ENCODE peak calls at places on chromosome 11, in six cellular contexts. W is WTC11, G is A549, Q is HepG2, H is endothelial cell of umbilical vein, D is H1. L is an unnamed sample.

GRCh38 chr11:64448599-64449380 is 89.8 kb downstream of the RPS6KA4 start:
- DNase-seq in H (peak), G (peak), D (peak), W (peak), Q (peak), L (peak)

GRCh38 chr11:84036664-84037194 is 750.6 kb upstream of the CCDC90B start:
- DNase-seq in H (no peak), G (no peak), Q (no peak), D (no peak), W (no peak), L (no peak)

GRCh38 chr11:123302751-123303195 is 107.7 kb upstream of the CLMP start:
- DNase-seq in Q (no peak), G (peak), D (no peak), W (no peak), H (no peak), L (no peak)

GRCh38 chr11:73359341-73359740 is 16.9 kb upstream of the RELT start:
- DNase-seq in G (no peak), D (no peak), Q (no peak), W (no peak), H (no peak), L (no peak)

GRCh38 chr11:67510023-67510345 is 2.0 kb upstream of the CDK2AP2 start:
- DNase-seq in D (no peak), H (no peak), Q (no peak), G (no peak), W (no peak), L (no peak)

GRCh38 chr11:39668640-39669039 is 1790.8 kb downstream of the LRRC4C start:
- DNase-seq in H (no peak), G (no peak), D (no peak), Q (no peak), W (no peak), L (no peak)

GRCh38 chr11:131809203-131809948 is 439.0 kb downstream of the NTM start:
- DNase-seq in G (no peak), Q (no peak), H (no peak), D (no peak), W (no peak), L (no peak)

GRCh38 chr11:64334764-64335741 is 5.0 kb upstream of the CCDC88B start:
- DNase-seq in H (peak), W (no peak), Q (peak), D (no peak), G (peak), L (peak)

GRCh38 chr11:130249371-130249770 is 65.3 kb downstream of the ZBTB44 start:
- DNase-seq in G (no peak), H (no peak), D (no peak), W (no peak), Q (no peak), L (no peak)

GRCh38 chr11:45894555-45895247 is 9.2 kb downstream of the MAPK8IP1 start:
- DNase-seq in D (no peak), Q (no peak), G (no peak), W (no peak), H (no peak), L (no peak)

GRCh38 chr11:88352139-88352538 is 14.6 kb upstream of the CTSC start:
- DNase-seq in Q (no peak), W (no peak), D (no peak), H (peak), G (no peak), L (no peak)

GRCh38 chr11:93939084-93939780 is 81.9 kb upstream of the HEPHL1 start:
- DNase-seq in H (no peak), G (no peak), D (no peak), W (no peak), Q (no peak), L (no peak)

GRCh38 chr11:118341749-118342489 is 586 bp downstream of the CD3D start:
- DNase-seq in D (no peak), Q (peak), H (no peak), G (no peak), W (no peak), L (no peak)

GRCh38 chr11:125952559-125952958 is 6.7 kb downstream of the VSIG10L2 start:
- DNase-seq in Q (no peak), H (no peak), W (no peak), D (no peak), G (no peak), L (no peak)

GRCh38 chr11:63620928-63621539 is 6.8 kb upstream of the PLAAT3 start:
- DNase-seq in Q (no peak), W (no peak), H (no peak), D (peak), G (no peak), L (no peak)

GRCh38 chr11:71462726-71463125 is 9.7 kb downstream of the NADSYN1 start:
- DNase-seq in Q (no peak), D (no peak), G (no peak), H (no peak), W (no peak), L (no peak)

GRCh38 chr11:65396769-65397745 is 10.6 kb downstream of the FRMD8 start:
- DNase-seq in D (no peak), H (no peak), W (no peak), G (no peak), Q (no peak), L (no peak)

GRCh38 chr11:126282361-126282741 is 542 bp upstream of the TIRAP start:
- DNase-seq in D (peak), H (no peak), W (peak), Q (peak), G (no peak), L (peak)

GRCh38 chr11:111782109-111782784 is 16.1 kb upstream of the PPP2R1B start:
- DNase-seq in Q (no peak), G (no peak), D (no peak), W (no peak), H (peak), L (no peak)

GRCh38 chr11:14981507-14981906 is 9.4 kb upstream of the CALCA start:
- DNase-seq in G (no peak), D (no peak), W (no peak), Q (no peak), H (no peak), L (no peak)

GRCh38 chr11:32115406-32115805 is 24.5 kb downstream of the RCN1 start:
- DNase-seq in Q (no peak), D (no peak), G (no peak), W (no peak), H (no peak), L (no peak)

GRCh38 chr11:103880968-103881367 is 155.5 kb upstream of the DDI1 start:
- DNase-seq in Q (no peak), D (no peak), W (no peak), H (no peak), G (no peak), L (no peak)

GRCh38 chr11:75468534-75469340 is 35.7 kb upstream of the KLHL35 start:
- DNase-seq in Q (no peak), W (no peak), D (no peak), H (peak), G (no peak), L (peak)

GRCh38 chr11:46315783-46316563 is 31.3 kb upstream of the DGKZ start:
- DNase-seq in G (no peak), Q (no peak), H (no peak), D (no peak), W (no peak), L (no peak)

GRCh38 chr11:44909557-44909956 is 41.1 kb downstream of the TP53I11 start:
- DNase-seq in D (no peak), Q (no peak), W (no peak), G (no peak), H (no peak), L (no peak)

GRCh38 chr11:110079726-110080125 is 13.5 kb upstream of the ZC3H12C start:
- DNase-seq in H (no peak), D (no peak), W (no peak), Q (no peak), G (no peak), L (no peak)

GRCh38 chr11:118921929-118922744 is 3.6 kb downstream of the BCL9L start:
- DNase-seq in Q (peak), G (peak), D (peak), W (peak), H (peak), L (no peak)

GRCh38 chr11:70226967-70227366 is 23.9 kb downstream of the FADD start:
- DNase-seq in D (peak), G (no peak), H (no peak), W (peak), Q (no peak), L (peak)

GRCh38 chr11:93842034-93842433 is 8.4 kb downstream of the VSTM5 start:
- DNase-seq in H (no peak), D (no peak), W (no peak), G (no peak), Q (no peak), L (no peak)

GRCh38 chr11:58796333-58797049 is 48.0 kb downstream of the GLYATL2 start:
- DNase-seq in H (no peak), G (no peak), W (peak), D (no peak), Q (no peak), L (no peak)

GRCh38 chr11:114478768-114479167 is 39.5 kb downstream of the REXO2 start:
- DNase-seq in H (no peak), Q (peak), D (no peak), G (no peak), W (no peak), L (no peak)

GRCh38 chr11:58629857-58630256 is 7.4 kb downstream of the CNTF start:
- DNase-seq in D (no peak), Q (peak), G (peak), H (peak), W (no peak), L (peak)

GRCh38 chr11:68128682-68129327 is 7.6 kb upstream of the CHKA start:
- DNase-seq in H (peak), G (no peak), W (peak), D (no peak), Q (peak), L (peak)

GRCh38 chr11:47403135-47403534 is 5.3 kb upstream of the SLC39A13 start:
- DNase-seq in D (no peak), W (no peak), G (no peak), H (no peak), Q (no peak), L (no peak)
- TF ChIP-seq JUN in D (no peak), W (no peak), G (no peak), H (no peak), Q (no peak), L (no peak)

GRCh38 chr11:5929984-5930383 is 12.1 kb upstream of the OR56A3 start:
- DNase-seq in W (no peak), D (no peak), Q (no peak), H (no peak), G (no peak), L (no peak)
- TF ChIP-seq JUN in W (no peak), D (no peak), Q (no peak), H (no peak), G (no peak), L (no peak)

GRCh38 chr11:115941481-115941993 is 437.3 kb upstream of the CADM1 start:
- DNase-seq in Q (no peak), W (no peak), D (no peak), H (no peak), G (no peak), L (peak)
- TF ChIP-seq JUN in Q (no peak), W (no peak), D (no peak), H (no peak), G (no peak), L (no peak)

DNA sequence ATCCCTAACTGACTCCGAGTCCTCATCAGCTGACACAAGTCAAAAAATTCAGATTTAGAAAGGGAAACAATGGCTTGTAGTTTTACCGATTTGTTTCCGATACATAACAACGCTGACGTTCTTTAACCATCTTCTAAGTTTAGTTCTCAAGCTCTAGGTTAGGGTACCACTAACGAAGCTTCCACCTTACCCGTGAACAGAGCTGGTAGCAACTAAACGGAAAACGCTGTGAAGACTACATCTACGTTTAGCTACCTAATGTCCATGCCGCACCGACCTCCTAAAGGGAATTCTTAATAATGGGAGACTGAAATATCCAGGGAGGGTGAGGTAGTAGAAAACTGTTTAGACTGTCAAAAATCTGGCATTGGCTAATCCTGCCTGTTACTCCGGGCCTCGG is 1.0 kb downstream of the NUP98 start:
- DNase-seq in D (no peak), Q (no peak), W (no peak), H (peak), G (no peak), L (no peak)
- TF ChIP-seq JUN in D (no peak), Q (no peak), W (no peak), H (no peak), G (no peak), L (no peak)

DNA sequence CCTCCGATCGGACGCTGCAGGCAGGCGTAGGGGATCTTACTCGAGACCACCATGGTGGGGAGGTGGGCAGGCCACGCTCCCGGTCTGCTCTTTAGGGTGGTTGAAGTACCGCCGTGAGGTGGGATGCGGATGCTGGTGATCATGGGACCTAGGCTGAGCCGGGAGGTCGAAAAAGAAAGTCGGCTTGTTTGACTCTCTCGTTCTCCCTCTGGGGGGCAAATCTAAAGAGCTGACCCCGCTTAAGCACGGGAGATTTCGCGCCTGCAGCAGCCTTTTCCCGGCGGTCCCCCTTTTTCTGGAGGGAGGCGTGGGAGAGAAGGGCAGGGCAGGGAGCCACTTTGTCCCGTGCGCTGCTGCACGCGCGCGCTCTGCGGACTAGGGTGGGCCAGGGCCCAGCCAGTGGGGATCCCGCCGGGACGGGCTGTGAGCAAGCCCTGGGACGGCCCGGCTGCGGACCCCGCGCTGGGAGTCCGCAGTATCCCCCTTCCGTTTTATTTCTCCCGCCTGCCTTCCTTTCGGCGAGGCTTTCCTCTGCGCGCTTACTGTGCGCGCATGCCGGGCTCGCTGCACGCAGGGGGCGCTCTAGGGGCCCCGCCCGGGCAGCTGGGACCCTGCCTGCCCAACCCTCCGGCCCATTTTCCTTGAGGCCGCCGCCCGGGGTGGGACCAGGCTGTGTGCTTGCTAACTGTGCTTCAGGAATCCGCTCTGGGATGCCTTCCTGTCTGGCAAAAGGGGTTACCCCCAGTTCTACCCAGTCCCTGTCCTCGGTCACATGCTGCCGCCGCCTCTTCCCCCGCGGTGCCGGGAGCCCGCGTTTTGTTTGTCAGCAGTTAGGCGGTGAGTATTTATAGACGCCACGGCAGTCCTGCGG is 81.0 kb downstream of the PRR5L start:
- DNase-seq in D (peak), Q (no peak), H (peak), G (peak), W (peak), L (no peak)
- TF ChIP-seq JUN in D (no peak), Q (no peak), H (no peak), G (peak), W (no peak), L (no peak)

GRCh38 chr11:128621491-128622136 is 34.3 kb upstream of the ETS1 start:
- DNase-seq in D (no peak), W (no peak), G (no peak), H (no peak), Q (no peak), L (no peak)
- TF ChIP-seq JUN in D (no peak), W (no peak), G (no peak), H (no peak), Q (no peak), L (no peak)

DNA sequence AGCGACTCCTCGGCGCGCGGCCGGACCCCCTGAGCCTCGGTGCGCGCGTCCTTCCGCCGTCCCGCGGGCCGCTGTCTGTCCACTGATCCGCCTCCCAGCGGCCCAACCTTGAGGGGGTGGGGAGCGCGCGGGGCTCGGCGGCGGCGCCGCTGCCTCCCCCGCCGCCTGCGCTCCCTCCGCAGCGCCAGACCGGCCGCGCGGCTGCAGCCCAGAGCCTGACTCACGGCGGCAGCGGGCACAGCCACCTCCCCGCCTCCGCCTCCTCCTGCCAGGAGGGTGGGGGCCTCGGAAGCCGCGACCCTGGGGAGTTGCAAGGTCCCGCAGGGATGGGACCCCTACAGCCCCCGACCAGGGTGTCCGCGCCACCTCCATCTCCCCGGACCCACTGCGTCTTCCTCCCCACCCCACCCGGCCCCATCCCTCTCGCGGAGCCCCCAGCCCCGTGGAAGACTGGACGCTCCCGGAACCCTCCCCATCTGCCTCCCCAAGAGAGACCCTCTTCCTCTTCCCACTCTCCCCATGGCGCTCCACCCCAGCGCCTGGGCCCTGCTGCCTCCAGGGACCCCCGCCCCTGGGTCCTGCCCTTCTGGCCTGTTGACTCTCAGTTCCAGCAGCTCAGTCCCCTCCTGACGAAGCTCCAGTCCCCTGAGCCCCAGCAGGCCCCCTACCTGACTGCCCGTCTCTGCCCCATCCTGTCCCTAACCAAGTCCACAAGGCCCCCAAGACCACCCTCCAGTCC is 1.2 kb downstream of the IFITM10 start:
- DNase-seq in D (no peak), H (no peak), W (no peak), G (no peak), Q (no peak), L (no peak)
- TF ChIP-seq JUN in D (no peak), H (no peak), W (no peak), G (no peak), Q (no peak), L (no peak)

GRCh38 chr11:371716-372590 is 2.7 kb downstream of the B4GALNT4 start:
- DNase-seq in W (no peak), G (no peak), Q (no peak), H (no peak), D (no peak), L (no peak)

GRCh38 chr11:369336-370018 is at the start of gene B4GALNT4:
- DNase-seq in W (peak), Q (no peak), D (no peak), H (no peak), G (no peak), L (peak)

GRCh38 chr11:372809-373715 is 3.8 kb downstream of the B4GALNT4 start:
- DNase-seq in W (no peak), Q (no peak), H (no peak), G (no peak), D (no peak), L (no peak)

GRCh38 chr11:370087-370941 is 1.0 kb downstream of the B4GALNT4 start:
- DNase-seq in D (peak), W (peak), G (no peak), H (no peak), Q (no peak), L (peak)

GRCh38 chr11:371051-371450 is 1.8 kb downstream of the B4GALNT4 start:
- DNase-seq in Q (no peak), H (no peak), W (peak), G (no peak), D (no peak), L (no peak)
- TF ChIP-seq JUN in Q (no peak), H (no peak), W (no peak), G (no peak), D (no peak), L (no peak)

GRCh38 chr11:9091044-9091936 is at the start of gene SCUBE2:
- DNase-seq in H (no peak), Q (no peak), D (peak), W (no peak), G (no peak), L (peak)
- TF ChIP-seq JUN in H (no peak), Q (no peak), D (no peak), W (no peak), G (no peak), L (no peak)

GRCh38 chr11:43738600-43739409 is 58.3 kb downstream of the HSD17B12 start:
- DNase-seq in G (no peak), D (no peak), H (no peak), W (no peak), Q (peak), L (peak)
- TF ChIP-seq JUN in G (no peak), D (no peak), H (no peak), W (no peak), Q (no peak), L (no peak)

L was measured in K562.